ENCODE peak calls at places on chromosomes 12 and 14, in eight cellular contexts. One of them, this sample, is unnamed.

GRCh38 chr14:24852312-24853060 is 197.5 kb downstream of the STXBP6 start:
- ATAC-seq in omental fat pad: no peak
- ATAC-seq in activated CD8-positive, alpha-beta memory T cell treated with anti-CD3 and anti-CD28 coated beads, Interleukin-2, amount 10 ng/mL, durations not matched to agents 7 days and 5 days: no peak
- ATAC-seq in activated CD4-positive, alpha-beta T cell treated with anti-CD3 and anti-CD28 coated beads for 36 hours: no peak
- ATAC-seq in right cardiac atrium: no peak
- ATAC-seq in activated T-helper 17 cell treated with anti-CD3 and anti-CD28 coated beads, Interleukin-2, amount 50 U/mL, for 72 hours: no peak
- ATAC-seq in upper lobe of right lung: no peak
- ATAC-seq in T-cell: no peak
- ATAC-seq in this sample: no peak

GRCh38 chr14:85191986-85192385 is 338.0 kb upstream of the FLRT2 start:
- ATAC-seq in omental fat pad: no peak
- ATAC-seq in T-cell: no peak
- ATAC-seq in activated CD8-positive, alpha-beta memory T cell treated with anti-CD3 and anti-CD28 coated beads, Interleukin-2, amount 10 ng/mL, durations not matched to agents 7 days and 5 days: no peak
- ATAC-seq in activated CD4-positive, alpha-beta T cell treated with anti-CD3 and anti-CD28 coated beads for 36 hours: no peak
- ATAC-seq in upper lobe of right lung: no peak
- ATAC-seq in activated T-helper 17 cell treated with anti-CD3 and anti-CD28 coated beads, Interleukin-2, amount 50 U/mL, for 72 hours: no peak
- ATAC-seq in right cardiac atrium: no peak
- ATAC-seq in this sample: no peak

GRCh38 chr12:122137681-122138080 is 36.3 kb downstream of the IL31 start:
- ATAC-seq in activated T-helper 17 cell treated with anti-CD3 and anti-CD28 coated beads, Interleukin-2, amount 50 U/mL, for 72 hours: no peak
- ATAC-seq in upper lobe of right lung: peak
- ATAC-seq in right cardiac atrium: peak
- ATAC-seq in activated CD8-positive, alpha-beta memory T cell treated with anti-CD3 and anti-CD28 coated beads, Interleukin-2, amount 10 ng/mL, durations not matched to agents 7 days and 5 days: peak
- ATAC-seq in activated CD4-positive, alpha-beta T cell treated with anti-CD3 and anti-CD28 coated beads for 36 hours: peak
- ATAC-seq in omental fat pad: no peak
- ATAC-seq in T-cell: no peak
- ATAC-seq in this sample: peak

GRCh38 chr14:68391292-68392014 is 401.4 kb downstream of the ZFP36L1 start:
- ATAC-seq in T-cell: no peak
- ATAC-seq in activated T-helper 17 cell treated with anti-CD3 and anti-CD28 coated beads, Interleukin-2, amount 50 U/mL, for 72 hours: no peak
- ATAC-seq in upper lobe of right lung: no peak
- ATAC-seq in activated CD4-positive, alpha-beta T cell treated with anti-CD3 and anti-CD28 coated beads for 36 hours: no peak
- ATAC-seq in right cardiac atrium: peak
- ATAC-seq in omental fat pad: peak
- ATAC-seq in activated CD8-positive, alpha-beta memory T cell treated with anti-CD3 and anti-CD28 coated beads, Interleukin-2, amount 10 ng/mL, durations not matched to agents 7 days and 5 days: no peak
- ATAC-seq in this sample: no peak

GRCh38 chr14:34824256-34824655 is 50.9 kb downstream of the BAZ1A start:
- ATAC-seq in upper lobe of right lung: no peak
- ATAC-seq in activated T-helper 17 cell treated with anti-CD3 and anti-CD28 coated beads, Interleukin-2, amount 50 U/mL, for 72 hours: no peak
- ATAC-seq in activated CD4-positive, alpha-beta T cell treated with anti-CD3 and anti-CD28 coated beads for 36 hours: no peak
- ATAC-seq in T-cell: no peak
- ATAC-seq in omental fat pad: no peak
- ATAC-seq in activated CD8-positive, alpha-beta memory T cell treated with anti-CD3 and anti-CD28 coated beads, Interleukin-2, amount 10 ng/mL, durations not matched to agents 7 days and 5 days: no peak
- ATAC-seq in right cardiac atrium: no peak
- ATAC-seq in this sample: no peak

GRCh38 chr12:8637244-8637643 is 24.6 kb upstream of the AICDA start:
- ATAC-seq in activated CD4-positive, alpha-beta T cell treated with anti-CD3 and anti-CD28 coated beads for 36 hours: no peak
- ATAC-seq in omental fat pad: no peak
- ATAC-seq in T-cell: no peak
- ATAC-seq in activated CD8-positive, alpha-beta memory T cell treated with anti-CD3 and anti-CD28 coated beads, Interleukin-2, amount 10 ng/mL, durations not matched to agents 7 days and 5 days: no peak
- ATAC-seq in activated T-helper 17 cell treated with anti-CD3 and anti-CD28 coated beads, Interleukin-2, amount 50 U/mL, for 72 hours: no peak
- ATAC-seq in upper lobe of right lung: no peak
- ATAC-seq in right cardiac atrium: no peak
- ATAC-seq in this sample: no peak

GRCh38 chr12:93200291-93200917 is 177.3 kb upstream of the NUDT4 start:
- ATAC-seq in right cardiac atrium: no peak
- ATAC-seq in T-cell: no peak
- ATAC-seq in omental fat pad: no peak
- ATAC-seq in activated T-helper 17 cell treated with anti-CD3 and anti-CD28 coated beads, Interleukin-2, amount 50 U/mL, for 72 hours: no peak
- ATAC-seq in activated CD8-positive, alpha-beta memory T cell treated with anti-CD3 and anti-CD28 coated beads, Interleukin-2, amount 10 ng/mL, durations not matched to agents 7 days and 5 days: no peak
- ATAC-seq in upper lobe of right lung: no peak
- ATAC-seq in activated CD4-positive, alpha-beta T cell treated with anti-CD3 and anti-CD28 coated beads for 36 hours: no peak
- ATAC-seq in this sample: no peak

GRCh38 chr12:131634037-131634436 is 76.9 kb upstream of the SFSWAP start:
- ATAC-seq in activated CD4-positive, alpha-beta T cell treated with anti-CD3 and anti-CD28 coated beads for 36 hours: no peak
- ATAC-seq in T-cell: no peak
- ATAC-seq in omental fat pad: no peak
- ATAC-seq in upper lobe of right lung: no peak
- ATAC-seq in activated CD8-positive, alpha-beta memory T cell treated with anti-CD3 and anti-CD28 coated beads, Interleukin-2, amount 10 ng/mL, durations not matched to agents 7 days and 5 days: no peak
- ATAC-seq in right cardiac atrium: no peak
- ATAC-seq in activated T-helper 17 cell treated with anti-CD3 and anti-CD28 coated beads, Interleukin-2, amount 50 U/mL, for 72 hours: no peak
- ATAC-seq in this sample: no peak

GRCh38 chr14:77682158-77682553 is 25.7 kb downstream of the ALKBH1 start:
- ATAC-seq in upper lobe of right lung: peak
- ATAC-seq in activated CD8-positive, alpha-beta memory T cell treated with anti-CD3 and anti-CD28 coated beads, Interleukin-2, amount 10 ng/mL, durations not matched to agents 7 days and 5 days: no peak
- ATAC-seq in T-cell: no peak
- ATAC-seq in activated T-helper 17 cell treated with anti-CD3 and anti-CD28 coated beads, Interleukin-2, amount 50 U/mL, for 72 hours: no peak
- ATAC-seq in right cardiac atrium: no peak
- ATAC-seq in activated CD4-positive, alpha-beta T cell treated with anti-CD3 and anti-CD28 coated beads for 36 hours: no peak
- ATAC-seq in omental fat pad: no peak
- ATAC-seq in this sample: no peak

GRCh38 chr12:100138048-100138907 is 4.4 kb downstream of the BLTP3B start:
- ATAC-seq in activated CD4-positive, alpha-beta T cell treated with anti-CD3 and anti-CD28 coated beads for 36 hours: no peak
- ATAC-seq in activated CD8-positive, alpha-beta memory T cell treated with anti-CD3 and anti-CD28 coated beads, Interleukin-2, amount 10 ng/mL, durations not matched to agents 7 days and 5 days: no peak
- ATAC-seq in right cardiac atrium: no peak
- ATAC-seq in upper lobe of right lung: no peak
- ATAC-seq in omental fat pad: no peak
- ATAC-seq in T-cell: no peak
- ATAC-seq in activated T-helper 17 cell treated with anti-CD3 and anti-CD28 coated beads, Interleukin-2, amount 50 U/mL, for 72 hours: no peak
- ATAC-seq in this sample: no peak

GRCh38 chr12:117907108-117907689 is 61.6 kb downstream of the KSR2 start:
- ATAC-seq in omental fat pad: no peak
- ATAC-seq in T-cell: no peak
- ATAC-seq in activated T-helper 17 cell treated with anti-CD3 and anti-CD28 coated beads, Interleukin-2, amount 50 U/mL, for 72 hours: peak
- ATAC-seq in activated CD4-positive, alpha-beta T cell treated with anti-CD3 and anti-CD28 coated beads for 36 hours: peak
- ATAC-seq in right cardiac atrium: no peak
- ATAC-seq in upper lobe of right lung: no peak
- ATAC-seq in activated CD8-positive, alpha-beta memory T cell treated with anti-CD3 and anti-CD28 coated beads, Interleukin-2, amount 10 ng/mL, durations not matched to agents 7 days and 5 days: no peak
- ATAC-seq in this sample: peak

GRCh38 chr12:56266634-56267442 is at the start of gene COQ10A:
- ATAC-seq in right cardiac atrium: peak
- ATAC-seq in upper lobe of right lung: peak
- ATAC-seq in T-cell: peak
- ATAC-seq in activated CD8-positive, alpha-beta memory T cell treated with anti-CD3 and anti-CD28 coated beads, Interleukin-2, amount 10 ng/mL, durations not matched to agents 7 days and 5 days: peak
- ATAC-seq in activated T-helper 17 cell treated with anti-CD3 and anti-CD28 coated beads, Interleukin-2, amount 50 U/mL, for 72 hours: peak
- ATAC-seq in omental fat pad: peak
- ATAC-seq in activated CD4-positive, alpha-beta T cell treated with anti-CD3 and anti-CD28 coated beads for 36 hours: peak
- ATAC-seq in this sample: peak

GRCh38 chr14:65784574-65784973 is 372.0 kb downstream of the FUT8 start:
- ATAC-seq in upper lobe of right lung: no peak
- ATAC-seq in right cardiac atrium: no peak
- ATAC-seq in omental fat pad: no peak
- ATAC-seq in T-cell: no peak
- ATAC-seq in activated T-helper 17 cell treated with anti-CD3 and anti-CD28 coated beads, Interleukin-2, amount 50 U/mL, for 72 hours: no peak
- ATAC-seq in activated CD4-positive, alpha-beta T cell treated with anti-CD3 and anti-CD28 coated beads for 36 hours: no peak
- ATAC-seq in activated CD8-positive, alpha-beta memory T cell treated with anti-CD3 and anti-CD28 coated beads, Interleukin-2, amount 10 ng/mL, durations not matched to agents 7 days and 5 days: no peak
- ATAC-seq in this sample: no peak

GRCh38 chr12:113071427-113072112 is 15.0 kb downstream of the DTX1 start:
- ATAC-seq in activated CD4-positive, alpha-beta T cell treated with anti-CD3 and anti-CD28 coated beads for 36 hours: no peak
- ATAC-seq in upper lobe of right lung: no peak
- ATAC-seq in activated CD8-positive, alpha-beta memory T cell treated with anti-CD3 and anti-CD28 coated beads, Interleukin-2, amount 10 ng/mL, durations not matched to agents 7 days and 5 days: no peak
- ATAC-seq in T-cell: no peak
- ATAC-seq in right cardiac atrium: peak
- ATAC-seq in omental fat pad: no peak
- ATAC-seq in activated T-helper 17 cell treated with anti-CD3 and anti-CD28 coated beads, Interleukin-2, amount 50 U/mL, for 72 hours: no peak
- ATAC-seq in this sample: no peak

GRCh38 chr12:75589801-75590200 is 78.4 kb upstream of the KRR1 start:
- ATAC-seq in right cardiac atrium: no peak
- ATAC-seq in activated CD8-positive, alpha-beta memory T cell treated with anti-CD3 and anti-CD28 coated beads, Interleukin-2, amount 10 ng/mL, durations not matched to agents 7 days and 5 days: no peak
- ATAC-seq in activated CD4-positive, alpha-beta T cell treated with anti-CD3 and anti-CD28 coated beads for 36 hours: no peak
- ATAC-seq in upper lobe of right lung: no peak
- ATAC-seq in activated T-helper 17 cell treated with anti-CD3 and anti-CD28 coated beads, Interleukin-2, amount 50 U/mL, for 72 hours: no peak
- ATAC-seq in omental fat pad: no peak
- ATAC-seq in T-cell: no peak
- ATAC-seq in this sample: no peak

GRCh38 chr12:114440450-114441383 is 34.8 kb upstream of the TBX5 start:
- ATAC-seq in activated CD8-positive, alpha-beta memory T cell treated with anti-CD3 and anti-CD28 coated beads, Interleukin-2, amount 10 ng/mL, durations not matched to agents 7 days and 5 days: no peak
- ATAC-seq in upper lobe of right lung: no peak
- ATAC-seq in T-cell: no peak
- ATAC-seq in activated CD4-positive, alpha-beta T cell treated with anti-CD3 and anti-CD28 coated beads for 36 hours: no peak
- ATAC-seq in activated T-helper 17 cell treated with anti-CD3 and anti-CD28 coated beads, Interleukin-2, amount 50 U/mL, for 72 hours: no peak
- ATAC-seq in omental fat pad: no peak
- ATAC-seq in right cardiac atrium: no peak
- ATAC-seq in this sample: no peak

GRCh38 chr12:91387461-91388134 is 205.0 kb upstream of the DCN start:
- ATAC-seq in activated CD8-positive, alpha-beta memory T cell treated with anti-CD3 and anti-CD28 coated beads, Interleukin-2, amount 10 ng/mL, durations not matched to agents 7 days and 5 days: no peak
- ATAC-seq in activated CD4-positive, alpha-beta T cell treated with anti-CD3 and anti-CD28 coated beads for 36 hours: no peak
- ATAC-seq in T-cell: no peak
- ATAC-seq in omental fat pad: no peak
- ATAC-seq in activated T-helper 17 cell treated with anti-CD3 and anti-CD28 coated beads, Interleukin-2, amount 50 U/mL, for 72 hours: peak
- ATAC-seq in right cardiac atrium: no peak
- ATAC-seq in upper lobe of right lung: no peak
- ATAC-seq in this sample: no peak

GRCh38 chr12:53245289-53245688 is 13.3 kb upstream of the RARG start:
- ATAC-seq in right cardiac atrium: no peak
- ATAC-seq in activated CD4-positive, alpha-beta T cell treated with anti-CD3 and anti-CD28 coated beads for 36 hours: no peak
- ATAC-seq in activated T-helper 17 cell treated with anti-CD3 and anti-CD28 coated beads, Interleukin-2, amount 50 U/mL, for 72 hours: no peak
- ATAC-seq in omental fat pad: no peak
- ATAC-seq in activated CD8-positive, alpha-beta memory T cell treated with anti-CD3 and anti-CD28 coated beads, Interleukin-2, amount 10 ng/mL, durations not matched to agents 7 days and 5 days: no peak
- ATAC-seq in T-cell: no peak
- ATAC-seq in upper lobe of right lung: no peak
- ATAC-seq in this sample: no peak

GRCh38 chr14:24734917-24735500 is 101.0 kb upstream of the GZMB start:
- ATAC-seq in omental fat pad: peak
- ATAC-seq in T-cell: no peak
- ATAC-seq in activated T-helper 17 cell treated with anti-CD3 and anti-CD28 coated beads, Interleukin-2, amount 50 U/mL, for 72 hours: peak
- ATAC-seq in activated CD8-positive, alpha-beta memory T cell treated with anti-CD3 and anti-CD28 coated beads, Interleukin-2, amount 10 ng/mL, durations not matched to agents 7 days and 5 days: peak
- ATAC-seq in right cardiac atrium: peak
- ATAC-seq in upper lobe of right lung: peak
- ATAC-seq in activated CD4-positive, alpha-beta T cell treated with anti-CD3 and anti-CD28 coated beads for 36 hours: peak
- ATAC-seq in this sample: peak

GRCh38 chr12:52166672-52167071 is 25.1 kb downstream of the KRT80 start:
- ATAC-seq in T-cell: no peak
- ATAC-seq in right cardiac atrium: no peak
- ATAC-seq in activated CD4-positive, alpha-beta T cell treated with anti-CD3 and anti-CD28 coated beads for 36 hours: no peak
- ATAC-seq in activated T-helper 17 cell treated with anti-CD3 and anti-CD28 coated beads, Interleukin-2, amount 50 U/mL, for 72 hours: no peak
- ATAC-seq in omental fat pad: no peak
- ATAC-seq in upper lobe of right lung: no peak
- ATAC-seq in activated CD8-positive, alpha-beta memory T cell treated with anti-CD3 and anti-CD28 coated beads, Interleukin-2, amount 10 ng/mL, durations not matched to agents 7 days and 5 days: no peak
- ATAC-seq in this sample: no peak

GRCh38 chr12:33795536-33795935 is 226.8 kb upstream of the ALG10 start:
- ATAC-seq in activated CD8-positive, alpha-beta memory T cell treated with anti-CD3 and anti-CD28 coated beads, Interleukin-2, amount 10 ng/mL, durations not matched to agents 7 days and 5 days: no peak
- ATAC-seq in activated CD4-positive, alpha-beta T cell treated with anti-CD3 and anti-CD28 coated beads for 36 hours: no peak
- ATAC-seq in omental fat pad: no peak
- ATAC-seq in upper lobe of right lung: peak
- ATAC-seq in right cardiac atrium: no peak
- ATAC-seq in T-cell: no peak
- ATAC-seq in activated T-helper 17 cell treated with anti-CD3 and anti-CD28 coated beads, Interleukin-2, amount 50 U/mL, for 72 hours: no peak
- ATAC-seq in this sample: no peak

GRCh38 chr12:70757830-70758493 is 120.7 kb upstream of the PTPRB start:
- ATAC-seq in activated CD8-positive, alpha-beta memory T cell treated with anti-CD3 and anti-CD28 coated beads, Interleukin-2, amount 10 ng/mL, durations not matched to agents 7 days and 5 days: no peak
- ATAC-seq in T-cell: no peak
- ATAC-seq in omental fat pad: no peak
- ATAC-seq in activated T-helper 17 cell treated with anti-CD3 and anti-CD28 coated beads, Interleukin-2, amount 50 U/mL, for 72 hours: no peak
- ATAC-seq in upper lobe of right lung: no peak
- ATAC-seq in right cardiac atrium: no peak
- ATAC-seq in activated CD4-positive, alpha-beta T cell treated with anti-CD3 and anti-CD28 coated beads for 36 hours: no peak
- ATAC-seq in this sample: no peak

GRCh38 chr14:92450351-92451070 is 63.1 kb upstream of the RIN3 start:
- ATAC-seq in right cardiac atrium: no peak
- ATAC-seq in activated T-helper 17 cell treated with anti-CD3 and anti-CD28 coated beads, Interleukin-2, amount 50 U/mL, for 72 hours: no peak
- ATAC-seq in T-cell: no peak
- ATAC-seq in omental fat pad: no peak
- ATAC-seq in activated CD4-positive, alpha-beta T cell treated with anti-CD3 and anti-CD28 coated beads for 36 hours: no peak
- ATAC-seq in upper lobe of right lung: peak
- ATAC-seq in activated CD8-positive, alpha-beta memory T cell treated with anti-CD3 and anti-CD28 coated beads, Interleukin-2, amount 10 ng/mL, durations not matched to agents 7 days and 5 days: no peak
- ATAC-seq in this sample: no peak

GRCh38 chr14:79911762-79912161 is 299.5 kb downstream of the DIO2 start:
- ATAC-seq in right cardiac atrium: peak
- ATAC-seq in activated CD4-positive, alpha-beta T cell treated with anti-CD3 and anti-CD28 coated beads for 36 hours: no peak
- ATAC-seq in upper lobe of right lung: no peak
- ATAC-seq in T-cell: no peak
- ATAC-seq in activated T-helper 17 cell treated with anti-CD3 and anti-CD28 coated beads, Interleukin-2, amount 50 U/mL, for 72 hours: no peak
- ATAC-seq in activated CD8-positive, alpha-beta memory T cell treated with anti-CD3 and anti-CD28 coated beads, Interleukin-2, amount 10 ng/mL, durations not matched to agents 7 days and 5 days: no peak
- ATAC-seq in omental fat pad: no peak
- ATAC-seq in this sample: no peak

GRCh38 chr14:30587141-30587540 is 28.2 kb downstream of the G2E3 start:
- ATAC-seq in activated CD8-positive, alpha-beta memory T cell treated with anti-CD3 and anti-CD28 coated beads, Interleukin-2, amount 10 ng/mL, durations not matched to agents 7 days and 5 days: no peak
- ATAC-seq in activated CD4-positive, alpha-beta T cell treated with anti-CD3 and anti-CD28 coated beads for 36 hours: peak
- ATAC-seq in activated T-helper 17 cell treated with anti-CD3 and anti-CD28 coated beads, Interleukin-2, amount 50 U/mL, for 72 hours: peak
- ATAC-seq in T-cell: no peak
- ATAC-seq in upper lobe of right lung: no peak
- ATAC-seq in omental fat pad: no peak
- ATAC-seq in right cardiac atrium: no peak
- ATAC-seq in this sample: no peak

GRCh38 chr14:88218119-88218915 is 104.8 kb downstream of the KCNK10 start:
- ATAC-seq in T-cell: no peak
- ATAC-seq in omental fat pad: no peak
- ATAC-seq in activated CD8-positive, alpha-beta memory T cell treated with anti-CD3 and anti-CD28 coated beads, Interleukin-2, amount 10 ng/mL, durations not matched to agents 7 days and 5 days: no peak
- ATAC-seq in activated CD4-positive, alpha-beta T cell treated with anti-CD3 and anti-CD28 coated beads for 36 hours: no peak
- ATAC-seq in activated T-helper 17 cell treated with anti-CD3 and anti-CD28 coated beads, Interleukin-2, amount 50 U/mL, for 72 hours: no peak
- ATAC-seq in right cardiac atrium: no peak
- ATAC-seq in upper lobe of right lung: no peak
- ATAC-seq in this sample: no peak

GRCh38 chr12:119911147-119911546 is 34.0 kb upstream of the CIT start:
- ATAC-seq in upper lobe of right lung: no peak
- ATAC-seq in activated CD4-positive, alpha-beta T cell treated with anti-CD3 and anti-CD28 coated beads for 36 hours: no peak
- ATAC-seq in omental fat pad: no peak
- ATAC-seq in activated CD8-positive, alpha-beta memory T cell treated with anti-CD3 and anti-CD28 coated beads, Interleukin-2, amount 10 ng/mL, durations not matched to agents 7 days and 5 days: no peak
- ATAC-seq in right cardiac atrium: no peak
- ATAC-seq in activated T-helper 17 cell treated with anti-CD3 and anti-CD28 coated beads, Interleukin-2, amount 50 U/mL, for 72 hours: no peak
- ATAC-seq in T-cell: no peak
- ATAC-seq in this sample: no peak

GRCh38 chr14:102999227-102999895 is 58.0 kb downstream of the CDC42BPB start:
- ATAC-seq in upper lobe of right lung: no peak
- ATAC-seq in activated T-helper 17 cell treated with anti-CD3 and anti-CD28 coated beads, Interleukin-2, amount 50 U/mL, for 72 hours: no peak
- ATAC-seq in right cardiac atrium: no peak
- ATAC-seq in activated CD8-positive, alpha-beta memory T cell treated with anti-CD3 and anti-CD28 coated beads, Interleukin-2, amount 10 ng/mL, durations not matched to agents 7 days and 5 days: no peak
- ATAC-seq in omental fat pad: no peak
- ATAC-seq in activated CD4-positive, alpha-beta T cell treated with anti-CD3 and anti-CD28 coated beads for 36 hours: no peak
- ATAC-seq in T-cell: no peak
- ATAC-seq in this sample: no peak

GRCh38 chr14:88598097-88598675 is 35.3 kb downstream of the ZC3H14 start:
- ATAC-seq in upper lobe of right lung: no peak
- ATAC-seq in activated CD4-positive, alpha-beta T cell treated with anti-CD3 and anti-CD28 coated beads for 36 hours: no peak
- ATAC-seq in activated T-helper 17 cell treated with anti-CD3 and anti-CD28 coated beads, Interleukin-2, amount 50 U/mL, for 72 hours: peak
- ATAC-seq in omental fat pad: no peak
- ATAC-seq in right cardiac atrium: no peak
- ATAC-seq in T-cell: no peak
- ATAC-seq in activated CD8-positive, alpha-beta memory T cell treated with anti-CD3 and anti-CD28 coated beads, Interleukin-2, amount 10 ng/mL, durations not matched to agents 7 days and 5 days: no peak
- ATAC-seq in this sample: no peak

GRCh38 chr14:98937712-98938505 is 334.1 kb downstream of the BCL11B start:
- ATAC-seq in omental fat pad: no peak
- ATAC-seq in activated T-helper 17 cell treated with anti-CD3 and anti-CD28 coated beads, Interleukin-2, amount 50 U/mL, for 72 hours: no peak
- ATAC-seq in right cardiac atrium: no peak
- ATAC-seq in activated CD8-positive, alpha-beta memory T cell treated with anti-CD3 and anti-CD28 coated beads, Interleukin-2, amount 10 ng/mL, durations not matched to agents 7 days and 5 days: no peak
- ATAC-seq in upper lobe of right lung: no peak
- ATAC-seq in T-cell: peak
- ATAC-seq in activated CD4-positive, alpha-beta T cell treated with anti-CD3 and anti-CD28 coated beads for 36 hours: no peak
- ATAC-seq in this sample: no peak

This sample was measured in esophagus mucosa.